ENCODE peak calls at places on chromosomes 13 and 19, in five cellular contexts. K is SK-N-SH, G is K562, L is GM12878, J is HepG2. P is an unnamed sample.

GRCh38 chr13:113584870-113585671 is 518 bp downstream of the TFDP1 start:
- DNase-seq in K (peak; percentile 77), G (peak; percentile 52), L (no peak), J (no peak), P (no peak)

GRCh38 chr19:50633359-50633758 is 6.3 kb downstream of the SYT3 start:
- DNase-seq in K (no peak), G (no peak), L (no peak), J (no peak), P (no peak)

GRCh38 chr19:17527326-17527725 is 15.9 kb downstream of the PGLS start:
- DNase-seq in K (no peak), G (no peak), L (no peak), J (no peak), P (no peak)

GRCh38 chr19:46693760-46694159 is 23.2 kb downstream of the PRKD2 start:
- DNase-seq in K (peak; percentile 19), G (no peak), L (no peak), J (no peak), P (no peak)

GRCh38 chr19:19278315-19278714 is 5.2 kb upstream of the TM6SF2 start:
- DNase-seq in K (peak; percentile 18), G (no peak), L (no peak), J (no peak), P (no peak)

GRCh38 chr19:35777411-35777841 is 2.1 kb downstream of the ARHGAP33 start:
- DNase-seq in K (no peak), G (no peak), L (no peak), J (peak; percentile 46), P (no peak)

GRCh38 chr19:35224681-35225604 is 3.6 kb downstream of the FAM187B start:
- DNase-seq in K (no peak), G (peak; percentile 95), L (no peak), J (no peak), P (no peak)

GRCh38 chr13:37701306-37701705 is 102.7 kb upstream of the POSTN start:
- DNase-seq in K (no peak), G (no peak), L (no peak), J (no peak), P (no peak)

GRCh38 chr13:68944272-68944671 is 1163.4 kb upstream of the ATXN8OS start:
- DNase-seq in K (peak; percentile 16), G (no peak), L (no peak), J (no peak), P (no peak)

GRCh38 chr13:32905864-32906180 is 110.4 kb upstream of the KL start:
- DNase-seq in K (no peak), G (no peak), L (no peak), J (no peak), P (no peak)

GRCh38 chr19:543912-544608 is at the start of gene GZMM:
- DNase-seq in K (no peak), G (peak; percentile 63), L (no peak), J (no peak), P (no peak)

GRCh38 chr13:113744197-113745000 is 14.6 kb upstream of the TMEM255B start:
- DNase-seq in K (no peak), G (no peak), L (no peak), J (no peak), P (no peak)

GRCh38 chr13:33322965-33323668 is 37.6 kb upstream of the STARD13 start:
- DNase-seq in K (no peak), G (no peak), L (no peak), J (no peak), P (no peak)

GRCh38 chr19:18221815-18222725 is 4.2 kb downstream of the PDE4C start:
- DNase-seq in K (no peak), G (no peak), L (no peak), J (peak; percentile 31), P (no peak)

GRCh38 chr13:101417043-101417406 is 717 bp upstream of the NALCN start:
- DNase-seq in K (peak; percentile 51), G (no peak), L (no peak), J (no peak), P (peak; percentile 3)

GRCh38 chr19:11067356-11068113 is 21.7 kb upstream of the LDLR start:
- DNase-seq in K (no peak), G (no peak), L (no peak), J (no peak), P (no peak)

GRCh38 chr19:12987781-12988180 is 7.5 kb upstream of the NFIX start:
- DNase-seq in K (no peak), G (no peak), L (no peak), J (no peak), P (no peak)

GRCh38 chr13:113852536-113853517 is 11.0 kb downstream of the GAS6 start:
- DNase-seq in K (no peak), G (no peak), L (no peak), J (no peak), P (no peak)

GRCh38 chr19:2214253-2214652 is 21.9 kb downstream of the PLEKHJ1 start:
- DNase-seq in K (no peak), G (no peak), L (no peak), J (no peak), P (no peak)

GRCh38 chr19:17687857-17688784 is at the start of gene UNC13A:
- DNase-seq in K (peak; percentile 96), G (peak; percentile 88), L (no peak), J (no peak), P (peak; percentile 83)

GRCh38 chr19:54418030-54418929 is 3.0 kb downstream of the TTYH1 start:
- DNase-seq in K (no peak), G (peak; percentile 13), L (no peak), J (peak; percentile 50), P (no peak)

GRCh38 chr13:81089758-81090157 is 748.8 kb upstream of the SPRY2 start:
- DNase-seq in K (no peak), G (no peak), L (no peak), J (no peak), P (no peak)

GRCh38 chr19:29623726-29624488 is 17.8 kb downstream of the POP4 start:
- DNase-seq in K (no peak), G (peak; percentile 43), L (no peak), J (no peak), P (no peak)

GRCh38 chr13:30149248-30149647 is 158.1 kb downstream of the KATNAL1 start:
- DNase-seq in K (no peak), G (no peak), L (no peak), J (no peak), P (no peak)

GRCh38 chr13:30147380-30147779 is 160.0 kb downstream of the KATNAL1 start:
- DNase-seq in K (no peak), G (no peak), L (no peak), J (no peak), P (no peak)

GRCh38 chr13:30145709-30146367 is 161.5 kb downstream of the KATNAL1 start:
- DNase-seq in K (no peak), G (no peak), L (peak; percentile 87), J (no peak), P (no peak)

GRCh38 chr13:30148791-30149190 is 158.6 kb downstream of the KATNAL1 start:
- DNase-seq in K (no peak), G (no peak), L (no peak), J (no peak), P (no peak)

DNA sequence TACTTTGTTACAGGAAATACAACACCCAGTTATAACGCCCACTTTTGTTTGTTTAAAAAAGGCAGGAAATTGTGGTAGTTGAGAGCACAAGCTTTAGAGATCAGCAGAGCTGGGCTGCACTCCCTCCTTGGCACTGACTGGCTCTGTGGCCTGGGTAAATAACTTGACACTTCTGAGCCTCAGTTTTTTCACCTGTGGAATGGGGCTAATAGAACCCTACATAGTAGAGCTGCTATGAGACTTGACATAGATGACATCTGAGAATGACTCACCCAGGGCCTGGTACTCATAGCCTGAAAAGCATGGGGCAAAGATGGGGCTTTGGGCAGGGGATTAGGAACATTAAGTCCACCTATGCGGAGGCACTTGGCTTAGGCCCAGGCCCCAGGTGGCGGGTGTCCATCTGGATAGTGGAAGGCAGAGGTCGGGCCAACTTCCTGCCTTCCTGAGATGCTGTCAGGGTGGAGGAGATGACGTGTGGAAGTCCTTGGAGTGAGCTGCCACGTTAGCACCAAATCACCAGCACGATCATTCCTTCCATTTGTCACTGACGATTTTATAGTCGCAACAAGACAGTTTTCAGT is 159.1 kb downstream of the KATNAL1 start:
- DNase-seq in K (no peak), G (no peak), L (no peak), J (no peak), P (no peak)
- TF ChIP-seq FOXM1 in K (no peak), G (no peak), L (no peak), J (no peak), P (no peak)

GRCh38 chr19:6020972-6021805 is 43.2 kb upstream of the RANBP3 start:
- DNase-seq in K (no peak), G (no peak), L (no peak), J (peak; percentile 19), P (no peak)

GRCh38 chr19:6021878-6022569 is 44.1 kb upstream of the RANBP3 start:
- DNase-seq in K (peak; percentile 92), G (peak; percentile 85), L (peak; percentile 17), J (peak; percentile 85), P (peak; percentile 86)

GRCh38 chr19:6022570-6023049 is 44.7 kb upstream of the RANBP3 start:
- DNase-seq in K (no peak), G (no peak), L (no peak), J (no peak), P (no peak)

GRCh38 chr19:6023936-6024335 is 46.0 kb upstream of the RANBP3 start:
- DNase-seq in K (no peak), G (no peak), L (no peak), J (no peak), P (no peak)

DNA sequence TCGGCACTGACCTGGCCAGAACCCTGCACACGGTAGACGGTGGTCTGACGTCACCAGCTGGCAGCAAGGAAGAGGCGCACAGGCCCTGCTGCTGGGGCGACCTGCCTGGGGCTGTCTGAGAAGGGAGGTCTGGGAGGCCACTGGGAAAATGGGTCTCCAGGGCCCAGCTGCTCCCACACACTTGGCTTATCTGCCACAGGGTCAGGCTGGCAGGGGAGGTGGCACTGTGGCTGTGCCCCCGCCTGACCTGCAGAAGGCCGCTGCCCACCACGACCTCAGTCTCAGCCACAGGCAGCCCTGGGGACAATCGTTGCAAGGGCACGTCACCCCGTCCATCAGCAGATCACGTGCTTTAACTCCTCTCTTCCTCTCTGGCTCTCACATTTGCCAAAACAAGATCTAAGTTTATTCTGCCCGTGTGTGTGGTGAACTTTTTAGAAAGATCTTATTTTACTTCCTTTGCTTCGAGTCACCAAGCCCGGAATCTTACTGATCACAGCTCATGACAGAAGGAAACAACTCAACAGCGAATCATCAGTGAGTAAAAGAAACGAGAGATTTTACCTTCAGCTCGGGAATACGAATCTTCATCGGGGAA is 45.2 kb upstream of the RANBP3 start:
- DNase-seq in K (peak; percentile 33), G (no peak), L (no peak), J (no peak), P (no peak)
- TF ChIP-seq FOXM1 in K (no peak), G (no peak), L (no peak), J (no peak), P (no peak)

GRCh38 chr13:40129467-40129866 is 474.0 kb downstream of the COG6 start:
- DNase-seq in K (no peak), G (no peak), L (no peak), J (no peak), P (no peak)
- TF ChIP-seq FOXM1 in K (no peak), G (no peak), L (no peak), J (no peak), P (no peak)

GRCh38 chr19:53057904-53058579 is 13.5 kb downstream of the ERVV-2 start:
- DNase-seq in K (peak; percentile 72), G (no peak), L (no peak), J (no peak), P (no peak)

DNA sequence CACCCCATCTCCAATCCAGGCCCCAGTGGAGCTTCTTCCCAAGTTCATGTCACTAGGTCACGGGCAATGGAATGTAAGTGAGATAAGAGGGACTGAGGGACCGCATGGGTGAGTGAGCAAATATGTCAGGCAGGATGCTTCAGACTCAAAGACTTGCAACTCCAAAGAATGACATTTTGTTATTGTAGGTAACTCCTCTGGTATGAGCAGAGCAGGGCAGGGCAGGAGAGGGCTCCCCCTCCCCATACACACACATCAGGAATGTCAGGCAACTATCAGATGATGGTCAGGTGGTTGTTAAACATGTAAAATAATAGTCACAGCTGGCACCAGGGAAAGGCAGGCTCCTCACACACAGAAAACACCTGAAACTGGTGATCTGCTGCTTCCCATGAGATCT is 10.6 kb downstream of the ERVV-2 start:
- DNase-seq in K (no peak), G (no peak), L (no peak), J (peak; percentile 19), P (no peak)
- TF ChIP-seq FOXM1 in K (no peak), G (no peak), L (no peak), J (no peak), P (no peak)